ENCODE peak calls at places on chromosome 12, in six cellular contexts. One of them, this sample, is unnamed.

GRCh38 chr12:6307521-6307920 is 3.0 kb upstream of the PLEKHG6 start:
- DNase-seq in Calu3: no peak
- DNase-seq in substantia nigra: peak; percentile 37
- DNase-seq in pancreas: peak; percentile 27
- DNase-seq in fibroblast of pulmonary artery: no peak
- DNase-seq in foreskin fibroblast: no peak
- DNase-seq in this sample: no peak

GRCh38 chr12:50988871-50989270 is 36.5 kb downstream of the HIGD1C start:
- DNase-seq in Calu3: no peak
- DNase-seq in substantia nigra: no peak
- DNase-seq in pancreas: no peak
- DNase-seq in fibroblast of pulmonary artery: no peak
- DNase-seq in foreskin fibroblast: no peak
- DNase-seq in this sample: no peak

GRCh38 chr12:89413234-89413633 is 60.9 kb upstream of the DUSP6 start:
- DNase-seq in Calu3: no peak
- DNase-seq in substantia nigra: no peak
- DNase-seq in pancreas: no peak
- DNase-seq in fibroblast of pulmonary artery: no peak
- DNase-seq in foreskin fibroblast: no peak
- DNase-seq in this sample: no peak

GRCh38 chr12:56350662-56351061 is 9.2 kb downstream of the STAT2 start:
- DNase-seq in Calu3: no peak
- DNase-seq in substantia nigra: no peak
- DNase-seq in pancreas: no peak
- DNase-seq in fibroblast of pulmonary artery: no peak
- DNase-seq in foreskin fibroblast: no peak
- DNase-seq in this sample: no peak

GRCh38 chr12:52207106-52207505 is 15.3 kb upstream of the KRT80 start:
- DNase-seq in Calu3: no peak
- DNase-seq in substantia nigra: no peak
- DNase-seq in pancreas: peak; percentile 50
- DNase-seq in fibroblast of pulmonary artery: no peak
- DNase-seq in foreskin fibroblast: no peak
- DNase-seq in this sample: no peak

GRCh38 chr12:93847517-93848452 is 170.6 kb downstream of the CRADD start:
- DNase-seq in Calu3: no peak
- DNase-seq in substantia nigra: no peak
- DNase-seq in pancreas: no peak
- DNase-seq in fibroblast of pulmonary artery: peak; percentile 27
- DNase-seq in foreskin fibroblast: no peak
- DNase-seq in this sample: no peak

GRCh38 chr12:49974231-49974675 is 1.5 kb downstream of the AQP6 start:
- DNase-seq in Calu3: no peak
- DNase-seq in substantia nigra: peak; percentile 82
- DNase-seq in pancreas: peak; percentile 74
- DNase-seq in fibroblast of pulmonary artery: peak; percentile 82
- DNase-seq in foreskin fibroblast: peak; percentile 68
- DNase-seq in this sample: no peak

GRCh38 chr12:108773798-108774788 is 42.8 kb upstream of the CORO1C start:
- DNase-seq in Calu3: peak; percentile 57
- DNase-seq in substantia nigra: peak; percentile 47
- DNase-seq in pancreas: no peak
- DNase-seq in fibroblast of pulmonary artery: peak; percentile 92
- DNase-seq in foreskin fibroblast: peak; percentile 77
- DNase-seq in this sample: peak; percentile 84

GRCh38 chr12:42282301-42282700 is 43.6 kb downstream of the ZCRB1 start:
- DNase-seq in Calu3: no peak
- DNase-seq in substantia nigra: no peak
- DNase-seq in pancreas: no peak
- DNase-seq in fibroblast of pulmonary artery: no peak
- DNase-seq in foreskin fibroblast: no peak
- DNase-seq in this sample: peak; percentile 59

GRCh38 chr12:12718853-12719252 is 1.7 kb downstream of the CDKN1B start:
- DNase-seq in Calu3: no peak
- DNase-seq in substantia nigra: no peak
- DNase-seq in pancreas: no peak
- DNase-seq in fibroblast of pulmonary artery: no peak
- DNase-seq in foreskin fibroblast: no peak
- DNase-seq in this sample: peak; percentile 41

This sample was measured in small intestine.